ENCODE peak calls at places on chromosome 9, in six cellular contexts. One of them, this sample, is unnamed.

GRCh38 chr9:34540826-34541225 is 18.0 kb upstream of the ENHO start:
- DNase-seq in GM23248: peak; percentile 80
- DNase-seq in fibroblast of mammary gland: peak; percentile 62
- DNase-seq in stimulated activated CD4-positive, alpha-beta T cell treated with anti-CD3 and anti-CD28 coated beads, Interleukin-15, amount 100 ng/mL, for 1 hour: no peak
- DNase-seq in NCI-H2081: no peak
- DNase-seq in CD8-positive, alpha-beta memory T cell: no peak
- DNase-seq in this sample: no peak

GRCh38 chr9:38434833-38435232 is 10.6 kb upstream of the IGFBPL1 start:
- DNase-seq in GM23248: peak; percentile 32
- DNase-seq in fibroblast of mammary gland: no peak
- DNase-seq in CD8-positive, alpha-beta memory T cell: no peak
- DNase-seq in NCI-H2081: no peak
- DNase-seq in stimulated activated CD4-positive, alpha-beta T cell treated with anti-CD3 and anti-CD28 coated beads, Interleukin-15, amount 100 ng/mL, for 1 hour: no peak
- DNase-seq in this sample: no peak

GRCh38 chr9:97318433-97318832 is 11.0 kb downstream of the CCDC180 start:
- DNase-seq in CD8-positive, alpha-beta memory T cell: no peak
- DNase-seq in stimulated activated CD4-positive, alpha-beta T cell treated with anti-CD3 and anti-CD28 coated beads, Interleukin-15, amount 100 ng/mL, for 1 hour: no peak
- DNase-seq in fibroblast of mammary gland: no peak
- DNase-seq in GM23248: no peak
- DNase-seq in NCI-H2081: no peak
- DNase-seq in this sample: no peak

GRCh38 chr9:98811051-98811650 is 3.7 kb downstream of the GALNT12 start:
- DNase-seq in NCI-H2081: no peak
- DNase-seq in CD8-positive, alpha-beta memory T cell: no peak
- DNase-seq in GM23248: peak; percentile 96
- DNase-seq in fibroblast of mammary gland: peak; percentile 98
- DNase-seq in stimulated activated CD4-positive, alpha-beta T cell treated with anti-CD3 and anti-CD28 coated beads, Interleukin-15, amount 100 ng/mL, for 1 hour: no peak
- DNase-seq in this sample: no peak

GRCh38 chr9:78030553-78031270 is 899 bp downstream of the GNAQ start:
- DNase-seq in stimulated activated CD4-positive, alpha-beta T cell treated with anti-CD3 and anti-CD28 coated beads, Interleukin-15, amount 100 ng/mL, for 1 hour: peak; percentile 30
- DNase-seq in CD8-positive, alpha-beta memory T cell: peak; percentile 56
- DNase-seq in NCI-H2081: peak; percentile 56
- DNase-seq in GM23248: peak; percentile 74
- DNase-seq in fibroblast of mammary gland: peak; percentile 31
- DNase-seq in this sample: peak; percentile 25

GRCh38 chr9:110443878-110444245 is 106.2 kb upstream of the TXNDC8 start:
- DNase-seq in CD8-positive, alpha-beta memory T cell: no peak
- DNase-seq in fibroblast of mammary gland: peak; percentile 90
- DNase-seq in GM23248: peak; percentile 85
- DNase-seq in NCI-H2081: no peak
- DNase-seq in stimulated activated CD4-positive, alpha-beta T cell treated with anti-CD3 and anti-CD28 coated beads, Interleukin-15, amount 100 ng/mL, for 1 hour: no peak
- DNase-seq in this sample: no peak

GRCh38 chr9:34710023-34710422 is at the start of gene CCL21:
- DNase-seq in NCI-H2081: no peak
- DNase-seq in stimulated activated CD4-positive, alpha-beta T cell treated with anti-CD3 and anti-CD28 coated beads, Interleukin-15, amount 100 ng/mL, for 1 hour: no peak
- DNase-seq in fibroblast of mammary gland: no peak
- DNase-seq in CD8-positive, alpha-beta memory T cell: no peak
- DNase-seq in GM23248: no peak
- DNase-seq in this sample: peak; percentile 4

GRCh38 chr9:14096182-14096922 is 217.6 kb downstream of the NFIB start:
- DNase-seq in CD8-positive, alpha-beta memory T cell: no peak
- DNase-seq in GM23248: peak; percentile 55
- DNase-seq in stimulated activated CD4-positive, alpha-beta T cell treated with anti-CD3 and anti-CD28 coated beads, Interleukin-15, amount 100 ng/mL, for 1 hour: no peak
- DNase-seq in fibroblast of mammary gland: peak; percentile 62
- DNase-seq in NCI-H2081: peak; percentile 86
- DNase-seq in this sample: peak; percentile 48

GRCh38 chr9:112550531-112550930 is 63.9 kb downstream of the KIAA1958 start:
- DNase-seq in GM23248: no peak
- DNase-seq in NCI-H2081: no peak
- DNase-seq in stimulated activated CD4-positive, alpha-beta T cell treated with anti-CD3 and anti-CD28 coated beads, Interleukin-15, amount 100 ng/mL, for 1 hour: no peak
- DNase-seq in CD8-positive, alpha-beta memory T cell: no peak
- DNase-seq in fibroblast of mammary gland: no peak
- DNase-seq in this sample: no peak

GRCh38 chr9:130128251-130128650 is 44.0 kb upstream of the NCS1 start:
- DNase-seq in stimulated activated CD4-positive, alpha-beta T cell treated with anti-CD3 and anti-CD28 coated beads, Interleukin-15, amount 100 ng/mL, for 1 hour: peak; percentile 64
- DNase-seq in GM23248: no peak
- DNase-seq in NCI-H2081: no peak
- DNase-seq in fibroblast of mammary gland: no peak
- DNase-seq in CD8-positive, alpha-beta memory T cell: peak; percentile 85
- DNase-seq in this sample: no peak

GRCh38 chr9:100623969-100624368 is 46.1 kb downstream of the CAVIN4 start:
- DNase-seq in GM23248: no peak
- DNase-seq in CD8-positive, alpha-beta memory T cell: no peak
- DNase-seq in fibroblast of mammary gland: no peak
- DNase-seq in NCI-H2081: no peak
- DNase-seq in stimulated activated CD4-positive, alpha-beta T cell treated with anti-CD3 and anti-CD28 coated beads, Interleukin-15, amount 100 ng/mL, for 1 hour: no peak
- DNase-seq in this sample: no peak

GRCh38 chr9:131096490-131097258 is at the start of gene AIF1L:
- DNase-seq in fibroblast of mammary gland: no peak
- DNase-seq in NCI-H2081: peak; percentile 19
- DNase-seq in CD8-positive, alpha-beta memory T cell: no peak
- DNase-seq in GM23248: peak; percentile 34
- DNase-seq in stimulated activated CD4-positive, alpha-beta T cell treated with anti-CD3 and anti-CD28 coated beads, Interleukin-15, amount 100 ng/mL, for 1 hour: no peak
- DNase-seq in this sample: peak; percentile 50

GRCh38 chr9:126674365-126675146 is 60.8 kb downstream of the LMX1B start:
- DNase-seq in GM23248: no peak
- DNase-seq in fibroblast of mammary gland: no peak
- DNase-seq in NCI-H2081: no peak
- DNase-seq in stimulated activated CD4-positive, alpha-beta T cell treated with anti-CD3 and anti-CD28 coated beads, Interleukin-15, amount 100 ng/mL, for 1 hour: no peak
- DNase-seq in CD8-positive, alpha-beta memory T cell: no peak
- DNase-seq in this sample: no peak

This sample was measured in NCI-H2029.